ENCODE peak calls at places on chromosome 3, in seven cellular contexts. X, Q, F, W, H, R and A are unnamed samples.

GRCh38 chr3:119825820-119826219 is 43.9 kb downstream of the NR1I2 start:
- DNase-seq in X (no peak), Q (no peak), F (no peak), W (no peak), H (no peak), R (no peak), A (no peak)

GRCh38 chr3:27317096-27317495 is 52.1 kb downstream of the NEK10 start:
- DNase-seq in X (no peak), Q (no peak), F (no peak), W (no peak), H (no peak), R (no peak), A (no peak)

GRCh38 chr3:69665026-69665739 is 74.1 kb upstream of the MITF start:
- DNase-seq in X (no peak), Q (peak), F (peak), W (peak), H (no peak), R (no peak), A (peak)

GRCh38 chr3:120567370-120568197 is 28.6 kb upstream of the NDUFB4 start:
- DNase-seq in X (no peak), Q (peak), F (no peak), W (no peak), H (peak), R (peak), A (peak)

GRCh38 chr3:37477275-37477674 is 302.9 kb upstream of the LRRFIP2 start:
- DNase-seq in X (no peak), Q (no peak), F (no peak), W (no peak), H (no peak), R (no peak), A (no peak)

GRCh38 chr3:136899622-136900158 is 37.7 kb downstream of the NCK1 start:
- DNase-seq in X (no peak), Q (no peak), F (no peak), W (no peak), H (no peak), R (peak), A (no peak)

GRCh38 chr3:177340243-177340830 is 143.1 kb upstream of the TBL1XR1 start:
- DNase-seq in X (no peak), Q (no peak), F (no peak), W (no peak), H (no peak), R (no peak), A (no peak)

GRCh38 chr3:153232737-153233330 is 70.8 kb downstream of the RAP2B start:
- DNase-seq in X (no peak), Q (no peak), F (no peak), W (no peak), H (peak), R (peak), A (no peak)

GRCh38 chr3:107209302-107210060 is 167.8 kb upstream of the CCDC54 start:
- DNase-seq in X (no peak), Q (no peak), F (no peak), W (no peak), H (no peak), R (no peak), A (no peak)

GRCh38 chr3:108322352-108322751 is 26.0 kb downstream of the HHLA2 start:
- DNase-seq in X (no peak), Q (no peak), F (peak), W (no peak), H (no peak), R (no peak), A (no peak)

GRCh38 chr3:4326868-4327267 is 23.7 kb downstream of the SETMAR start:
- DNase-seq in X (no peak), Q (no peak), F (no peak), W (no peak), H (no peak), R (no peak), A (no peak)

GRCh38 chr3:124919756-124920155 is 14.8 kb downstream of the MUC13 start:
- DNase-seq in X (no peak), Q (no peak), F (no peak), W (no peak), H (no peak), R (no peak), A (no peak)

GRCh38 chr3:136251511-136251910 is 1.4 kb downstream of the PCCB start:
- DNase-seq in X (peak), Q (peak), F (no peak), W (no peak), H (no peak), R (no peak), A (no peak)

GRCh38 chr3:142586803-142587406 is 8.4 kb upstream of the ATR start:
- DNase-seq in X (peak), Q (peak), F (peak), W (peak), H (peak), R (peak), A (peak)

GRCh38 chr3:184632551-184632950 is 71.0 kb downstream of the EPHB3 start:
- DNase-seq in X (no peak), Q (peak), F (no peak), W (no peak), H (no peak), R (no peak), A (peak)

GRCh38 chr3:182913889-182914288 is 66.4 kb downstream of the DCUN1D1 start:
- DNase-seq in X (peak), Q (peak), F (no peak), W (no peak), H (no peak), R (no peak), A (no peak)

GRCh38 chr3:171028025-171028778 is 1.7 kb upstream of the SLC2A2 start:
- DNase-seq in X (no peak), Q (peak), F (peak), W (peak), H (peak), R (peak), A (peak)

GRCh38 chr3:195007151-195007550 is 263.8 kb downstream of the XXYLT1 start:
- DNase-seq in X (no peak), Q (no peak), F (no peak), W (no peak), H (no peak), R (no peak), A (no peak)

GRCh38 chr3:126852536-126852935 is 130.4 kb upstream of the PLXNA1 start:
- DNase-seq in X (no peak), Q (no peak), F (no peak), W (no peak), H (no peak), R (no peak), A (no peak)

GRCh38 chr3:63918321-63918720 is 6.1 kb upstream of the SCAANT1 start:
- DNase-seq in X (no peak), Q (peak), F (no peak), W (no peak), H (peak), R (peak), A (no peak)

GRCh38 chr3:100522125-100522524 is 29.7 kb downstream of the TMEM45A start:
- DNase-seq in X (no peak), Q (no peak), F (no peak), W (no peak), H (no peak), R (no peak), A (no peak)

GRCh38 chr3:107064445-107065060 is 312.7 kb upstream of the CCDC54 start:
- DNase-seq in X (peak), Q (peak), F (peak), W (peak), H (peak), R (peak), A (peak)

GRCh38 chr3:192915306-192915705 is 2.4 kb downstream of the MB21D2 start:
- DNase-seq in X (peak), Q (peak), F (peak), W (peak), H (peak), R (peak), A (peak)

GRCh38 chr3:53805463-53806159 is 40.6 kb downstream of the CHDH start:
- DNase-seq in X (peak), Q (no peak), F (no peak), W (no peak), H (no peak), R (no peak), A (no peak)

GRCh38 chr3:157175678-157176077 is 15.7 kb upstream of the CCNL1 start:
- DNase-seq in X (peak), Q (peak), F (peak), W (no peak), H (no peak), R (no peak), A (peak)

GRCh38 chr3:149180057-149180573 is 41.5 kb downstream of the CP start:
- DNase-seq in X (no peak), Q (peak), F (no peak), W (peak), H (peak), R (peak), A (peak)

DNA sequence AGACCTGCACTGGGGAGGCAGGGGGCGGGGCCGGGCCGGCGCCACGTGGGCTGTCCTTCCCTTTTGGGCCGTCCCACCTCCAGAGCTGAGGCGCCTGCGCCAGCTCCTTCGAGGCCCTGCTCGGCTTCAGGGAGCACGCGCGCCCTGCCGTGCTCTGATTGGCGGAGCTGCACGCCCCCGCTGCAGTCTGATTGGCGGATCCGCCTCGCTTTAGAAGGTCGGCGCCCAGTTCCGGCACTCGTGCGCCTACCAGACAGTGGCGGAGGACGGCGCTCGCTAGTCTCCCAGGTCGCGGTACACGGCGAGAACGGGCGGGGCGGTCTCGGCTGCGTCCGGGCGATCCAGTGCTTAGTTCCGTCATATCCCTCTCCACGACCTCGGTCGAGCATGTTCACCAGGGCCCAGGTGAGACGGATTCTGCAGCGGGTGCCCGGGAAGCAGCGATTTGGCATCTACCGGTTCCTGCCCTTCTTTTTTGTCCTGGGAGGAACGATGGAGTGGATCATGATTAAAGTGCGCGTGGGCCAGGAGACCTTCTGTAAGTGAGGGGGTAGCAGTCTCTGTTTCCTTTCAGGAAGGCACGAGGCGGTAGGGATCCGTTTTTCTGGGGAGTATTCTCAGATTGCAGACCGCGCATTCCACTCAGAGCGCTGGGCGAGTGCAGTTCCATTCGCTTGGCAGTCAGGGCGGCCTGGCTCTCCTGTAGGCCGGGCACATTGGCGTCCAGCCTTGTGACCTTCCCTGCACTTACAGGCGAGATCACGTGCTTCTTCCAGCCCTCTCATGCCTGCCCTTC is at the start of gene UQCC5:
- DNase-seq in X (peak), Q (peak), F (peak), W (peak), H (peak), R (peak), A (peak)
- TF ChIP-seq CTCF in X (peak), Q (no peak), F (no peak), W (no peak), H (no peak), R (no peak), A (no peak)

GRCh38 chr3:31695280-31696008 is 162.7 kb downstream of the STT3B start:
- DNase-seq in X (peak), Q (peak), F (peak), W (no peak), H (no peak), R (no peak), A (peak)
- TF ChIP-seq CTCF in X (peak), Q (no peak), F (no peak), W (no peak), H (peak), R (peak), A (peak)

GRCh38 chr3:134449951-134450350 is 35.8 kb downstream of the ANAPC13 start:
- DNase-seq in X (no peak), Q (no peak), F (no peak), W (no peak), H (no peak), R (no peak), A (no peak)

GRCh38 chr3:134456121-134456520 is 29.7 kb downstream of the ANAPC13 start:
- DNase-seq in X (no peak), Q (no peak), F (no peak), W (no peak), H (no peak), R (no peak), A (no peak)

GRCh38 chr3:134449277-134449676 is 36.5 kb downstream of the ANAPC13 start:
- DNase-seq in X (no peak), Q (peak), F (peak), W (no peak), H (no peak), R (peak), A (peak)

GRCh38 chr3:134457331-134458125 is 28.3 kb downstream of the ANAPC13 start:
- DNase-seq in X (no peak), Q (no peak), F (no peak), W (no peak), H (no peak), R (no peak), A (no peak)

GRCh38 chr3:134453631-134454030 is 32.2 kb downstream of the ANAPC13 start:
- DNase-seq in X (no peak), Q (no peak), F (no peak), W (no peak), H (no peak), R (no peak), A (no peak)
- TF ChIP-seq CTCF in X (no peak), Q (peak), F (no peak), W (no peak), H (no peak), R (peak), A (no peak)

GRCh38 chr3:25863011-25863415 is 73.1 kb downstream of the OXSM start:
- DNase-seq in X (no peak), Q (no peak), F (no peak), W (no peak), H (no peak), R (no peak), A (no peak)

GRCh38 chr3:25861566-25861965 is 71.7 kb downstream of the OXSM start:
- DNase-seq in X (no peak), Q (no peak), F (no peak), W (no peak), H (no peak), R (no peak), A (no peak)

DNA sequence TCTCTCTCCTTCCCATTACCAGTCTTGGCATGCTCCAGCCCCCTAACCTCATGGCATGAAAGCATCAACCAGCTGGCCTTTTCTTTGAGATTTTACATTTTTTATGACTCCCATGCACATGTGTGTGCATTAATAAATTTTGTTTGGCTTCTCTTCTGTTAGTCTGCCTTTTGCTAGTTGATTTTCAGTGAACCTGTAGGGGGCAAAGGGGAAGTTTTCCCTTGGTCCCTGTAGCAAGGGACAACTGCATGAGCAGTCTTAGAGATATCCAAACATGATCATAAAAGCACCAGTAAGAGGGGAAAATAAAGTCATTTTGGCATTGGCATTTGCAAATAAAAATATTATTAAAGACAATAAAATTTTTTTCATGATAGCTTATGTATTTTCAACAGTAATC is 73.7 kb downstream of the OXSM start:
- DNase-seq in X (no peak), Q (no peak), F (no peak), W (no peak), H (no peak), R (no peak), A (no peak)
- TF ChIP-seq CTCF in X (no peak), Q (peak), F (peak), W (no peak), H (peak), R (no peak), A (no peak)

GRCh38 chr3:24773798-24774197 is 279.1 kb upstream of the THRB start:
- DNase-seq in X (peak), Q (peak), F (peak), W (peak), H (peak), R (peak), A (peak)
- TF ChIP-seq CTCF in X (peak), Q (peak), F (peak), W (peak), H (peak), R (peak), A (peak)

DNA sequence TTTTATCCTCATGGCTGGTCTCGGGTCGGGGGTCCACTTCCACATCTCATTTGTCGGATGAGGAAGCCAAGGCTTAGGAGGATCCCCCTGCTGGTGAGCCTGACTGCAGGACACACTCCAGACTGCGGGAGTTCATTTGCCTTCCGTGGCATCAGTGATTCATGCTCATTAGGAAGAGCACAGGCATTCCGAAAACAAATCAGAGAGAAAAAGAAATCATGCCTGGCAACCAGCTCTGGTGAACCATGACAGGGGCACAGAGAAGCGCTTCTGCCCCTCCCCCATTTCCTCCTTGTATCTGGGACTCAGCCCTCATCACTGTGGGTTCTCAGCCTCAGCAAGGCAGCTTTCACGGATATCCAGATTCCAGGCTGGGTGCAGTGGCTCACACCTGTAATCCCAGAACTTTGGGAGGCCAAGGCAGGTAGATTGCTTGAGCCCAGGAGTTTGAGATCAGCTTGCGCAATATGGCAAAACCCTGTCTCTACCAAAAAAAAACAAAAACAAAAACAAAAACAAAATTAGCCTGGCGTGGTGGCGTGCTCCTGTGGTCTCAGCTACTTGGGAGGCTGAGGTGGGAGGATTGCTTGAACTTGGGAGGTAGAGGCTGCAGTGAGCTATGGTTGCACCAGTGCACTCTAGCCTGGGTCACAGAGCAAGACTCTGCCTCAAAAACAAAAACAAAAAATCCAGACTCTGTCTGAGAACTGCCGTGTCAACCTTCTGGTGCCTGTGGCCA is 28.4 kb downstream of the IRAK2 start:
- DNase-seq in X (no peak), Q (peak), F (peak), W (no peak), H (peak), R (peak), A (no peak)
- TF ChIP-seq CTCF in X (peak), Q (peak), F (peak), W (no peak), H (peak), R (peak), A (no peak)

GRCh38 chr3:6989608-6990291 is 128.8 kb downstream of the GRM7 start:
- DNase-seq in X (no peak), Q (no peak), F (no peak), W (no peak), H (no peak), R (no peak), A (no peak)

GRCh38 chr3:6994081-6994668 is 133.3 kb downstream of the GRM7 start:
- DNase-seq in X (no peak), Q (peak), F (no peak), W (no peak), H (no peak), R (no peak), A (no peak)
- TF ChIP-seq CTCF in X (no peak), Q (no peak), F (no peak), W (no peak), H (no peak), R (no peak), A (no peak)

GRCh38 chr3:123202451-123202850 is 708 bp downstream of the SEC22A start:
- DNase-seq in X (no peak), Q (peak), F (peak), W (no peak), H (no peak), R (peak), A (peak)
- TF ChIP-seq CTCF in X (no peak), Q (no peak), F (no peak), W (no peak), H (no peak), R (no peak), A (no peak)